ENCODE peak calls at places on chromosomes 7 and 10, in nine cellular contexts. M is AG10803, A is T-helper 9 cell, E is memory B cell, W is B cell, Z is adrenal gland, K is NCI-H2081, B is GM13977, F is germinal center. U is an unnamed sample.

GRCh38 chr7:27130540-27131389 is at the start of gene HOXA4:
- DNase-seq in M (peak), A (peak), E (peak), W (peak), Z (peak), K (peak), B (no peak), F (peak), U (peak)

GRCh38 chr7:76133164-76133775 is 68.4 kb upstream of the SRRM3 start:
- DNase-seq in M (no peak), A (no peak), E (no peak), W (no peak), Z (no peak), K (no peak), B (no peak), F (no peak), U (no peak)

GRCh38 chr10:95408148-95408930 is 117.5 kb upstream of the PDLIM1 start:
- DNase-seq in M (peak), A (no peak), E (no peak), W (no peak), Z (no peak), K (no peak), B (no peak), F (no peak), U (no peak)

GRCh38 chr10:78426181-78426580 is 392.5 kb downstream of the RPS24 start:
- DNase-seq in M (no peak), A (no peak), E (no peak), W (no peak), Z (no peak), K (no peak), B (no peak), F (no peak), U (no peak)

GRCh38 chr7:39948375-39948774 is 1.7 kb upstream of the CDK13 start:
- DNase-seq in M (no peak), A (no peak), E (peak), W (no peak), Z (no peak), K (no peak), B (no peak), F (no peak), U (no peak)

GRCh38 chr7:32569388-32570289 is 74.3 kb downstream of the AVL9 start:
- DNase-seq in M (no peak), A (no peak), E (no peak), W (no peak), Z (no peak), K (no peak), B (no peak), F (no peak), U (no peak)

GRCh38 chr10:132986076-132986475 is 43.7 kb upstream of the CFAP46 start:
- DNase-seq in M (no peak), A (no peak), E (no peak), W (no peak), Z (no peak), K (no peak), B (no peak), F (no peak), U (no peak)

GRCh38 chr7:99623702-99624447 is 7.1 kb downstream of the ZSCAN25 start:
- DNase-seq in M (no peak), A (no peak), E (no peak), W (no peak), Z (peak), K (no peak), B (no peak), F (no peak), U (no peak)

GRCh38 chr7:151309306-151309705 is 32.3 kb upstream of the NUB1 start:
- DNase-seq in M (peak), A (no peak), E (no peak), W (no peak), Z (peak), K (no peak), B (no peak), F (no peak), U (no peak)

GRCh38 chr10:110036640-110037039 is 28.9 kb downstream of the ADD3 start:
- DNase-seq in M (no peak), A (no peak), E (no peak), W (no peak), Z (no peak), K (no peak), B (peak), F (no peak), U (no peak)

GRCh38 chr7:128108129-128108528 is 76.9 kb upstream of the LRRC4 start:
- DNase-seq in M (no peak), A (no peak), E (no peak), W (no peak), Z (no peak), K (no peak), B (no peak), F (no peak), U (no peak)

GRCh38 chr10:3853016-3853415 is 68.0 kb upstream of the KLF6 start:
- DNase-seq in M (no peak), A (no peak), E (no peak), W (no peak), Z (no peak), K (no peak), B (no peak), F (no peak), U (peak)

GRCh38 chr10:73923935-73924598 is 13.1 kb downstream of the PLAU start:
- DNase-seq in M (peak), A (no peak), E (no peak), W (no peak), Z (no peak), K (no peak), B (no peak), F (no peak), U (no peak)

GRCh38 chr10:13987472-13987871 is 343.3 kb downstream of the FRMD4A start:
- DNase-seq in M (peak), A (no peak), E (no peak), W (no peak), Z (no peak), K (no peak), B (peak), F (no peak), U (no peak)

GRCh38 chr7:25028370-25028971 is 48.5 kb upstream of the OSBPL3 start:
- DNase-seq in M (peak), A (peak), E (no peak), W (no peak), Z (no peak), K (peak), B (no peak), F (no peak), U (no peak)

GRCh38 chr10:46234026-46234425 is 52.8 kb upstream of the ANTXRL start:
- DNase-seq in M (no peak), A (no peak), E (no peak), W (no peak), Z (peak), K (no peak), B (no peak), F (no peak), U (no peak)

GRCh38 chr10:132204078-132204780 is 17.5 kb downstream of the DPYSL4 start:
- DNase-seq in M (no peak), A (no peak), E (no peak), W (no peak), Z (no peak), K (no peak), B (no peak), F (no peak), U (no peak)

GRCh38 chr10:100528885-100529472 is 692 bp downstream of the NDUFB8 start:
- DNase-seq in M (no peak), A (no peak), E (no peak), W (no peak), Z (peak), K (no peak), B (no peak), F (peak), U (no peak)

GRCh38 chr7:68688416-68689086 is 909.7 kb upstream of the AUTS2 start:
- DNase-seq in M (no peak), A (no peak), E (no peak), W (no peak), Z (no peak), K (peak), B (no peak), F (no peak), U (peak)

GRCh38 chr7:154874409-154875113 is 128.4 kb downstream of the PAXIP1 start:
- DNase-seq in M (no peak), A (no peak), E (no peak), W (no peak), Z (no peak), K (no peak), B (no peak), F (no peak), U (peak)

GRCh38 chr10:20922461-20922860 is 25.4 kb upstream of the NEBL start:
- DNase-seq in M (no peak), A (no peak), E (no peak), W (no peak), Z (no peak), K (no peak), B (no peak), F (no peak), U (no peak)

GRCh38 chr10:110442746-110443145 is 55.0 kb upstream of the DUSP5 start:
- DNase-seq in M (no peak), A (no peak), E (no peak), W (no peak), Z (no peak), K (no peak), B (no peak), F (no peak), U (no peak)

GRCh38 chr7:37927739-37928444 is 7.5 kb downstream of the EPDR1 start:
- DNase-seq in M (peak), A (no peak), E (no peak), W (no peak), Z (no peak), K (no peak), B (no peak), F (no peak), U (no peak)

GRCh38 chr7:111568870-111569462 is 6.7 kb upstream of the IMMP2L start:
- DNase-seq in M (no peak), A (no peak), E (no peak), W (no peak), Z (no peak), K (no peak), B (no peak), F (no peak), U (no peak)

U was measured in thyroid gland.